ENCODE peak calls at places on chromosome 9, in seven cellular contexts. One of them, this sample, is unnamed.

GRCh38 chr9:95778957-95779356 is 96.5 kb upstream of the ERCC6L2 start:
- DNase-seq in stimulated activated CD8-positive, alpha-beta memory T cell treated with anti-CD3 and anti-CD28 coated beads, Interleukin-15, amount 100 ng/mL, for 4 hours: no peak
- DNase-seq in naive thymus-derived CD8-positive, alpha-beta T cell: no peak
- DNase-seq in posterior vena cava: no peak
- DNase-seq in stromal cell of bone marrow: peak
- DNase-seq in tibial nerve: peak
- DNase-seq in left colon: peak
- DNase-seq in this sample: no peak

GRCh38 chr9:30630459-30630858 is 1754.0 kb upstream of the ACO1 start:
- DNase-seq in stromal cell of bone marrow: no peak
- DNase-seq in naive thymus-derived CD8-positive, alpha-beta T cell: no peak
- DNase-seq in stimulated activated CD8-positive, alpha-beta memory T cell treated with anti-CD3 and anti-CD28 coated beads, Interleukin-15, amount 100 ng/mL, for 4 hours: no peak
- DNase-seq in posterior vena cava: no peak
- DNase-seq in left colon: no peak
- DNase-seq in tibial nerve: no peak
- DNase-seq in this sample: no peak

GRCh38 chr9:107628444-107628843 is 138.9 kb upstream of the KLF4 start:
- DNase-seq in naive thymus-derived CD8-positive, alpha-beta T cell: no peak
- DNase-seq in stromal cell of bone marrow: no peak
- DNase-seq in posterior vena cava: no peak
- DNase-seq in stimulated activated CD8-positive, alpha-beta memory T cell treated with anti-CD3 and anti-CD28 coated beads, Interleukin-15, amount 100 ng/mL, for 4 hours: no peak
- DNase-seq in left colon: no peak
- DNase-seq in tibial nerve: no peak
- DNase-seq in this sample: no peak

GRCh38 chr9:89988458-89988857 is 383.6 kb downstream of the GADD45G start:
- DNase-seq in naive thymus-derived CD8-positive, alpha-beta T cell: no peak
- DNase-seq in stimulated activated CD8-positive, alpha-beta memory T cell treated with anti-CD3 and anti-CD28 coated beads, Interleukin-15, amount 100 ng/mL, for 4 hours: no peak
- DNase-seq in left colon: no peak
- DNase-seq in stromal cell of bone marrow: no peak
- DNase-seq in tibial nerve: no peak
- DNase-seq in posterior vena cava: no peak
- DNase-seq in this sample: no peak

GRCh38 chr9:4530375-4530774 is 40.1 kb downstream of the SLC1A1 start:
- DNase-seq in left colon: no peak
- DNase-seq in stimulated activated CD8-positive, alpha-beta memory T cell treated with anti-CD3 and anti-CD28 coated beads, Interleukin-15, amount 100 ng/mL, for 4 hours: no peak
- DNase-seq in naive thymus-derived CD8-positive, alpha-beta T cell: no peak
- DNase-seq in tibial nerve: no peak
- DNase-seq in stromal cell of bone marrow: no peak
- DNase-seq in posterior vena cava: no peak
- DNase-seq in this sample: no peak

GRCh38 chr9:38387751-38388150 is 4.8 kb upstream of the ALDH1B1 start:
- DNase-seq in posterior vena cava: no peak
- DNase-seq in stromal cell of bone marrow: no peak
- DNase-seq in tibial nerve: no peak
- DNase-seq in naive thymus-derived CD8-positive, alpha-beta T cell: no peak
- DNase-seq in stimulated activated CD8-positive, alpha-beta memory T cell treated with anti-CD3 and anti-CD28 coated beads, Interleukin-15, amount 100 ng/mL, for 4 hours: no peak
- DNase-seq in left colon: no peak
- DNase-seq in this sample: no peak

GRCh38 chr9:133037775-133038174 is 7.0 kb downstream of the GTF3C5 start:
- DNase-seq in tibial nerve: no peak
- DNase-seq in stimulated activated CD8-positive, alpha-beta memory T cell treated with anti-CD3 and anti-CD28 coated beads, Interleukin-15, amount 100 ng/mL, for 4 hours: no peak
- DNase-seq in naive thymus-derived CD8-positive, alpha-beta T cell: no peak
- DNase-seq in posterior vena cava: no peak
- DNase-seq in left colon: no peak
- DNase-seq in stromal cell of bone marrow: no peak
- DNase-seq in this sample: no peak

GRCh38 chr9:115944166-115944948 is 209.2 kb upstream of the PAPPA start:
- DNase-seq in naive thymus-derived CD8-positive, alpha-beta T cell: no peak
- DNase-seq in left colon: peak
- DNase-seq in stromal cell of bone marrow: peak
- DNase-seq in posterior vena cava: peak
- DNase-seq in stimulated activated CD8-positive, alpha-beta memory T cell treated with anti-CD3 and anti-CD28 coated beads, Interleukin-15, amount 100 ng/mL, for 4 hours: no peak
- DNase-seq in tibial nerve: peak
- DNase-seq in this sample: no peak

GRCh38 chr9:87372401-87372851 is 125.2 kb upstream of the DAPK1 start:
- DNase-seq in stromal cell of bone marrow: no peak
- DNase-seq in posterior vena cava: no peak
- DNase-seq in tibial nerve: no peak
- DNase-seq in left colon: no peak
- DNase-seq in stimulated activated CD8-positive, alpha-beta memory T cell treated with anti-CD3 and anti-CD28 coated beads, Interleukin-15, amount 100 ng/mL, for 4 hours: no peak
- DNase-seq in naive thymus-derived CD8-positive, alpha-beta T cell: no peak
- DNase-seq in this sample: no peak

GRCh38 chr9:12891588-12891987 is 116.8 kb downstream of the LURAP1L start:
- DNase-seq in stromal cell of bone marrow: no peak
- DNase-seq in tibial nerve: no peak
- DNase-seq in naive thymus-derived CD8-positive, alpha-beta T cell: no peak
- DNase-seq in left colon: no peak
- DNase-seq in posterior vena cava: no peak
- DNase-seq in stimulated activated CD8-positive, alpha-beta memory T cell treated with anti-CD3 and anti-CD28 coated beads, Interleukin-15, amount 100 ng/mL, for 4 hours: no peak
- DNase-seq in this sample: no peak

GRCh38 chr9:80485420-80485819 is 913.7 kb downstream of the TLE4 start:
- DNase-seq in stimulated activated CD8-positive, alpha-beta memory T cell treated with anti-CD3 and anti-CD28 coated beads, Interleukin-15, amount 100 ng/mL, for 4 hours: no peak
- DNase-seq in left colon: no peak
- DNase-seq in posterior vena cava: no peak
- DNase-seq in naive thymus-derived CD8-positive, alpha-beta T cell: no peak
- DNase-seq in tibial nerve: no peak
- DNase-seq in stromal cell of bone marrow: no peak
- DNase-seq in this sample: no peak

This sample was measured in T-helper 9 cell.